ENCODE peak calls at places on chromosomes 12 and 14, in six cellular contexts. I is A549; A is effector memory CD4-positive, alpha-beta T cell; X is CD8-positive, alpha-beta T cell; Q is HCT116; F is CD8-positive, alpha-beta memory T cell. D is an unnamed sample. For H3K9me3, the result is how much of the 10 kb centered on the place peaks cover.

GRCh38 chr12:111650912-111651311 is 34.8 kb downstream of the BRAP start:
- DNase-seq in I (no peak), A (no peak), X (no peak), Q (no peak), F (no peak), D (no peak)

GRCh38 chr14:80618751-80619329 is 322.7 kb downstream of the CEP128 start:
- DNase-seq in I (no peak), A (no peak), X (no peak), Q (no peak), F (no peak), D (no peak)

GRCh38 chr14:103377522-103378041 is 7.6 kb upstream of the MARK3 start:
- DNase-seq in I (no peak), A (no peak), X (no peak), Q (no peak), F (no peak), D (no peak)

GRCh38 chr12:75979181-75979580 is 52.4 kb downstream of the PHLDA1 start:
- DNase-seq in I (no peak), A (peak), X (no peak), Q (no peak), F (peak), D (no peak)

GRCh38 chr12:109766251-109766778 is 52.7 kb downstream of the FAM222A start:
- DNase-seq in I (no peak), A (no peak), X (no peak), Q (no peak), F (no peak), D (no peak)

GRCh38 chr14:59481407-59482119 is 2.6 kb downstream of the L3HYPDH start:
- DNase-seq in I (no peak), A (no peak), X (no peak), Q (no peak), F (no peak), D (no peak)

GRCh38 chr12:58917699-58918334 is 2.5 kb downstream of the LRIG3 start:
- DNase-seq in I (no peak), A (no peak), X (no peak), Q (no peak), F (no peak), D (peak)

GRCh38 chr14:76901171-76902055 is 75.2 kb downstream of the LRRC74A start:
- DNase-seq in I (no peak), A (no peak), X (no peak), Q (no peak), F (no peak), D (no peak)

GRCh38 chr12:71636704-71637115 is 26.9 kb downstream of the ZFC3H1 start:
- DNase-seq in I (peak), A (no peak), X (no peak), Q (peak), F (no peak), D (peak)

GRCh38 chr14:52117433-52117832 is 48.6 kb upstream of the NID2 start:
- DNase-seq in I (no peak), A (no peak), X (no peak), Q (no peak), F (no peak), D (no peak)

GRCh38 chr14:26170885-26171284 is 426.9 kb downstream of the NOVA1 start:
- DNase-seq in I (no peak), A (no peak), X (no peak), Q (no peak), F (no peak), D (no peak)

GRCh38 chr14:59435106-59435505 is 30.1 kb downstream of the GPR135 start:
- DNase-seq in I (no peak), A (no peak), X (no peak), Q (no peak), F (no peak), D (no peak)

GRCh38 chr14:69335421-69335820 is 62.7 kb downstream of the ERH start:
- DNase-seq in I (no peak), A (no peak), X (no peak), Q (no peak), F (no peak), D (no peak)

GRCh38 chr12:68882251-68882964 is 50.6 kb downstream of the CPM start:
- DNase-seq in I (no peak), A (no peak), X (no peak), Q (no peak), F (no peak), D (no peak)

GRCh38 chr12:56629459-56630179 is 507 bp downstream of the BAZ2A start:
- DNase-seq in I (peak), A (peak), X (peak), Q (no peak), F (peak), D (no peak)

GRCh38 chr14:77007339-77007974 is 21.1 kb downstream of the IRF2BPL start:
- DNase-seq in I (no peak), A (no peak), X (no peak), Q (no peak), F (no peak), D (no peak)

GRCh38 chr12:55724940-55725309 is 3.9 kb downstream of the CD63 start:
- DNase-seq in I (no peak), A (no peak), X (no peak), Q (no peak), F (no peak), D (no peak)

GRCh38 chr14:75374911-75375310 is 52.9 kb upstream of the JDP2 start:
- DNase-seq in I (no peak), A (no peak), X (no peak), Q (no peak), F (no peak), D (no peak)

GRCh38 chr12:48782457-48783395 is 6.2 kb downstream of the ADCY6 start:
- DNase-seq in I (no peak), A (no peak), X (no peak), Q (no peak), F (no peak), D (no peak)

GRCh38 chr12:991350-992278 is 591 bp downstream of the ERC1 start:
- DNase-seq in I (peak), A (peak), X (no peak), Q (no peak), F (peak), D (peak)

GRCh38 chr14:100566119-100566518 is 21.1 kb downstream of the BEGAIN start:
- DNase-seq in I (no peak), A (no peak), X (no peak), Q (no peak), F (no peak), D (no peak)

GRCh38 chr14:63770187-63770807 is 42.4 kb upstream of the SGPP1 start:
- DNase-seq in I (no peak), A (peak), X (peak), Q (peak), F (peak), D (peak)

GRCh38 chr14:74636424-74637183 is 24.6 kb upstream of the LTBP2 start:
- DNase-seq in I (no peak), A (no peak), X (no peak), Q (no peak), F (no peak), D (no peak)

GRCh38 chr14:39015360-39015961 is 87.6 kb downstream of the SEC23A start:
- DNase-seq in I (peak), A (no peak), X (no peak), Q (peak), F (no peak), D (peak)

GRCh38 chr12:74922642-74923041 is 287.0 kb downstream of the KCNC2 start:
- DNase-seq in I (no peak), A (no peak), X (no peak), Q (no peak), F (no peak), D (no peak)

GRCh38 chr12:105406497-105406896 is 76.0 kb downstream of the C12orf75 start:
- DNase-seq in I (no peak), A (no peak), X (no peak), Q (no peak), F (no peak), D (no peak)

GRCh38 chr12:52494518-52494917 is 1.5 kb upstream of the KRT6A start:
- DNase-seq in I (no peak), A (no peak), X (no peak), Q (no peak), F (no peak), D (no peak)

GRCh38 chr12:46858368-46858767 is 32.6 kb upstream of the SLC38A4 start:
- DNase-seq in I (no peak), A (no peak), X (no peak), Q (peak), F (no peak), D (no peak)
- H3K9me3 ChIP-seq in I (under half), A (under half), X (under half), Q (under half), F (under half), D (under half)

GRCh38 chr12:34600592-34601462 is 578.5 kb downstream of the ALG10 start:
- DNase-seq in I (no peak), A (no peak), X (no peak), Q (no peak), F (no peak), D (no peak)
- H3K9me3 ChIP-seq in I (under half), A (under half), X (under half), Q (under half), F (under half), D (under half)

DNA sequence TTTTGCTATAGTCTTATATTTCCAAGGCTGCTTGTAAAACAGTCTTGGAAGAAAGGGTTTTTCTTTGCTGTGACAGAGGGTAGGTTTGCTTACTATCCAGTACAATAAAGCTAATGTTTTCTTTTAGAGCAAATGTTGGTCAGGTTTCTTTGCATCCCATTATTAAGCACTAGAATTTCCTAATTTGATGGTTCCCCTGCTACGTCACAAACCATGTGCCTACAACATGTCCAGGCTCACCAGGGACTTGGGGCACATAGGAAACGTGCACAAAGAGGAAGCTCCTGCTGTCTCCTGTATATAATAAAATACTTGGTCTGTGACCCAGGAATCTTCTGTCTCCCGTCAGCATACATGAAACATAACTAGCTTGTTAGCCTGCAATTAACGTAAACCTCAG is 486.3 kb upstream of the LRFN5 start:
- DNase-seq in I (no peak), A (no peak), X (no peak), Q (no peak), F (no peak), D (no peak)
- H3K9me3 ChIP-seq in I (under half), A (under half), X (under half), Q (under half), F (under half), D (under half)

DNA sequence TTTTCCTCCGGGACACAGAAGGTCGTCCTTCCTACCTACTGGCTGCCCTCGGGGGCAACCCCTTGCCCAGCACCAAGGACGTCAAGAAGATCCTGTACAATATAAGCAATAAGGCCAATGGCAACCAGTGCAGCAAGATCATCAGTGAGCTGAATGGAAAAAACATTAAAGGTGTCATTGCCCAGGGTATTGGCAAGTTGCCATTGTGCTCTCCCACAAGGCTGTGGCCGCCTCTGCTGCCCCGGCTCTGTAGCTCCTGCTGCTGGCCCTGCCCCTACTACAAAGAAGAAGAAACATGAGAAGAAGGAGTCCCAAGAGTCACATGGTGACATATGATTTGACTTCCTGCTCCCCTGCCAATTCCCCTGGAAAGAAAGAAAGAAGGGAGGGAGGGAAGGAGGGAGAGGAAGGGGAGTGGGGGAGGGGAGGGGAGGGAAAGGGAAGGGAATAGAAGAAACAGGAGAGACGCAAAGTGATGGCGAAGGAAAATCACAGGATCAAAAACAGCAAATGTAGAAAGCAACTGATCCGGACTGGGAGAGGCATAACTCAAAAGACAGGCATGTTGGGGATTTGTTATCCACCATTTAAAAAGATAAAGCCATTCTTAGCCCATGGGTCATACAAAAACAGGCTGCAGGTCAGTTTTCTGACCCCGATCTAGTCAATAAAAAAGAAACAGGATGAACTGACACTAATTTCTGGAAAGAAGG is 61.3 kb upstream of the RESF1 start:
- DNase-seq in I (no peak), A (no peak), X (peak), Q (peak), F (peak), D (peak)
- H3K9me3 ChIP-seq in I (under half), A (under half), X (under half), Q (under half), F (under half), D (under half)

DNA sequence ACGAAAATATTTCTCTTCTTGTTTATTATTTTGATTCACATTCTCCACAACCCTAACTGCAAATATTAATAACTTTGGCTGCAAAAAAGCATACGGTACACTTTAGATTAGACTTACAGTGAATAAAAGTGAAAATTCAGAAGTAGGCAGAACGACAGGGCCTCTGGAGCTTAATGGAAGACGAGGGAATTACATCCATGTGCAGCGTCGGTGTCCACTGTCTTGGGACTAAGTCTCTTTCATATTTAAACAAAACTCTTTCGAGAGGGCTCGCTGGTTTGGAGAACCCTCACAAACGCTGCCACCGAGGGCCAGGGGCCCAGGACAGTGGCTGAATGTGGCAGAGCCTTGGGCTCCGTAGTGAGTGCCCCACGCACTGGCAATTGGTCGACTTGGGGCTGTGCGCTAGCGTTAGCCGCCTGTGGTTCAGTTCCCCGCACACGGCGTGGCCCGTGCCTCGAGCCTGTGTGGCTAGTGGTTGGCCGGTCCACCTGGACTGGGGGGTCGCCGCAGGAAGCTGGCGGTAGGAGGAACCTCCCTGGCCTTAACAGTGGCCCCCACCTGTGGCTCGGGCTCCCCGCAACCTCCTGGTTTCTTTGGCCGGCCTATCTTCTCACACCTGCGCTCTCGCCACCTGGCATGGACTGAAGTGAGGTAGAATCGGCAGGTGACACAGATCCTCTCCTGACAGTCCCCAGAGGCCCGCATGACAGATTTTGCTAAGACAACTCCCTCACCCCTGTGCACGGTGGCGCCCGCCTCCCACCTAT is 739 bp upstream of the PAX9 start:
- DNase-seq in I (no peak), A (no peak), X (no peak), Q (no peak), F (no peak), D (no peak)
- H3K9me3 ChIP-seq in I (under half), A (under half), X (under half), Q (under half), F (under half), D (under half)

GRCh38 chr14:72836085-72836484 is 57.8 kb downstream of the DPF3 start:
- DNase-seq in I (no peak), A (no peak), X (no peak), Q (no peak), F (no peak), D (no peak)

GRCh38 chr14:72839351-72839750 is 54.5 kb downstream of the DPF3 start:
- DNase-seq in I (no peak), A (no peak), X (no peak), Q (no peak), F (no peak), D (no peak)

GRCh38 chr14:72845196-72845595 is 48.7 kb downstream of the DPF3 start:
- DNase-seq in I (no peak), A (no peak), X (no peak), Q (no peak), F (no peak), D (no peak)

GRCh38 chr14:72844528-72844927 is 49.4 kb downstream of the DPF3 start:
- DNase-seq in I (no peak), A (no peak), X (no peak), Q (no peak), F (no peak), D (no peak)

DNA sequence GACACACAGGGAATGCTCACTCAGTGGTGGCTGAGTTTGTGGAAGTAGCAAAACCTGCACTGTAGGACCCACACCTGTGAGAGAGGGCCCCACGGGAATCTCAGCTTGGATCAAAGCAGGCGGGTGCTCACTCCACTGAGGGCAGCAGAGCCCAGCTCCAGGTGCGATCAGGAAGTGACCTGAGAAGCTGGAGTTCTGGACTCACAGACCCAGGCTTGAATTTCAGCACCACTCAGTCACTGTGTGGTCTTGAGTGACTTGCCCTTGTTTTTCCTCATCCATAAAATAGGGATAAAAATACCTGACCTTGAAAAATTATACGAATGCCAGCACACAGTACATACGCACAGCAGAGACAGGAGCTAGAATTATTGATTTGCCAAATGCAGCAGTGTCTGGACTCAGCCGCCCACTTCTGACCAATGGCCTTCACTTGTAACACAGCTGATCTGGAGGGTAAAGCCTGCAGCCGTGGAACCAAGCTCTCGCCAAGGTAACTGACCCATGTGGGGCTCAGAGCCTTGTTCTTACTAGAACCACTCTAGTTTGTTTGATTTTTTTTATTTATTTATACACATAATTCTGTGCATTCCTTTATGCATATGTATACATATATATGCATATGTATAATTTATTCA is 54.0 kb downstream of the DPF3 start:
- DNase-seq in I (no peak), A (no peak), X (no peak), Q (no peak), F (no peak), D (no peak)
- H3K9me3 ChIP-seq in I (under half), A (under half), X (under half), Q (under half), F (under half), D (under half)